ENCODE peak calls at places on chromosome 9, in ten cellular contexts. D is cardiac muscle cell, C is OCI-LY7, I is psoas muscle, S is uterus, L is suprapubic skin, B is prostate gland, W is neural progenitor cell, G is heart right ventricle, Q is pancreas. X is an unnamed sample.
A peak's percentile ranks its signal among the peaks of the same experiment; 100 is the strongest.

GRCh38 chr9:133939845-133940244 is 52.3 kb downstream of the VAV2 start:
- DNase-seq in D (no peak), C (no peak), I (no peak), S (no peak), L (no peak), B (no peak), W (no peak), G (no peak), Q (no peak), X (no peak)

GRCh38 chr9:14283276-14283675 is 30.7 kb downstream of the NFIB start:
- DNase-seq in D (no peak), C (no peak), I (no peak), S (no peak), L (no peak), B (no peak), W (no peak), G (no peak), Q (no peak), X (no peak)

GRCh38 chr9:76359365-76359764 is 34.9 kb downstream of the RFK start:
- DNase-seq in D (no peak), C (no peak), I (no peak), S (no peak), L (no peak), B (no peak), W (no peak), G (no peak), Q (no peak), X (no peak)

GRCh38 chr9:37515620-37516258 is 30.0 kb downstream of the POLR1E start:
- DNase-seq in D (no peak), C (no peak), I (no peak), S (no peak), L (no peak), B (peak; percentile 36), W (no peak), G (no peak), Q (no peak), X (no peak)

GRCh38 chr9:38255599-38255998 is 136.9 kb upstream of the ALDH1B1 start:
- DNase-seq in D (no peak), C (no peak), I (no peak), S (no peak), L (no peak), B (no peak), W (no peak), G (no peak), Q (no peak), X (no peak)

GRCh38 chr9:107711528-107711927 is 222.0 kb upstream of the KLF4 start:
- DNase-seq in D (peak; percentile 91), C (no peak), I (peak; percentile 30), S (peak; percentile 26), L (peak; percentile 74), B (no peak), W (no peak), G (no peak), Q (no peak), X (no peak)

GRCh38 chr9:112041536-112042243 is 133.4 kb downstream of the SUSD1 start:
- DNase-seq in D (peak; percentile 99), C (no peak), I (peak; percentile 69), S (peak; percentile 24), L (no peak), B (no peak), W (peak; percentile 55), G (no peak), Q (no peak), X (no peak)

GRCh38 chr9:129498451-129499376 is 122.2 kb downstream of the C9orf50 start:
- DNase-seq in D (no peak), C (no peak), I (no peak), S (no peak), L (peak; percentile 66), B (no peak), W (no peak), G (no peak), Q (peak; percentile 61), X (no peak)

GRCh38 chr9:28547469-28547981 is 974.2 kb upstream of the C9orf72 start:
- DNase-seq in D (no peak), C (no peak), I (no peak), S (no peak), L (no peak), B (no peak), W (no peak), G (no peak), Q (no peak), X (no peak)

GRCh38 chr9:125820100-125820804 is 73.1 kb downstream of the PBX3 start:
- DNase-seq in D (no peak), C (peak; percentile 30), I (no peak), S (no peak), L (no peak), B (no peak), W (no peak), G (no peak), Q (no peak), X (no peak)

GRCh38 chr9:109604788-109605187 is 106.7 kb upstream of the PTPN3 start:
- DNase-seq in D (peak; percentile 80), C (no peak), I (no peak), S (no peak), L (no peak), B (no peak), W (no peak), G (no peak), Q (no peak), X (no peak)

GRCh38 chr9:18071651-18072060 is 402.3 kb upstream of the ADAMTSL1 start:
- DNase-seq in D (peak; percentile 17), C (no peak), I (no peak), S (peak; percentile 31), L (no peak), B (no peak), W (no peak), G (no peak), Q (no peak), X (no peak)

GRCh38 chr9:121556580-121556979 is 56.9 kb upstream of the GGTA1 start:
- DNase-seq in D (peak; percentile 97), C (no peak), I (peak; percentile 41), S (no peak), L (no peak), B (peak; percentile 68), W (no peak), G (peak; percentile 53), Q (no peak), X (no peak)

GRCh38 chr9:127132921-127133647 is 10.6 kb upstream of the ANGPTL2 start:
- DNase-seq in D (no peak), C (no peak), I (no peak), S (no peak), L (no peak), B (peak; percentile 70), W (peak; percentile 65), G (no peak), Q (no peak), X (no peak)
- H3K4me3 ChIP-seq in D (no peak overlapping the region), C (no peak overlapping the region), I (peak overlapping the region; percentile 52), S (no peak overlapping the region), L (no peak overlapping the region), B (no peak overlapping the region), W (no peak overlapping the region), G (no peak overlapping the region), Q (no peak overlapping the region), X (no peak overlapping the region)

DNA sequence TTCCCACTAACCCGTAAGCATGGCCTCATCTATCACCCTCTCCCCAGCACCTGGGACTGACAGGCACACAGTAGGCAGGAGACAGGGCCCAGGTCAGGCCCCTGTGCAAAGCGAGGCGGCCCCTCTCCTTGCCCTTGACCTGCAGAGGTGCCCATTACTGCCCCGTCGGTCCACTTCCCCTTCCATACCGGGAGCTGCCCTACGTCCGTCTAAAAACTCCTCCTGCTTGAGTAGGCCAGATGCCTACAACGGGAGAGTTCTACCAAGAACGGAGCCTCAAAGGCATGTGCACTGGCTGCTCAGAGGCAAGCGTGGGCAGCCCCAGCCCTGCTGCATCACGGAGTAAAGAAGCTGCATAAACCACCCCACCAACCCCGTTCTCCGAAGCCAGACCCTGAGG is 4.6 kb upstream of the DPH7 start:
- DNase-seq in D (no peak), C (no peak), I (no peak), S (no peak), L (no peak), B (no peak), W (no peak), G (no peak), Q (no peak), X (no peak)
- H3K36me3 ChIP-seq in D (peaks cover 24% of the 10 kb centered on the region), C (peaks cover 82% of the 10 kb centered on the region), I (peaks cover 3% of the 10 kb centered on the region), S (no peaks in the 10 kb centered on the region), L (peaks cover 67% of the 10 kb centered on the region), B (peaks cover 5% of the 10 kb centered on the region), W (no peaks in the 10 kb centered on the region), G (no peaks in the 10 kb centered on the region), Q (peaks cover 16% of the 10 kb centered on the region), X (peaks cover 71% of the 10 kb centered on the region)

GRCh38 chr9:91948061-91948422 is 2.0 kb downstream of the ROR2 start:
- DNase-seq in D (peak; percentile 79), C (no peak), I (no peak), S (no peak), L (no peak), B (peak; percentile 35), W (peak; percentile 71), G (no peak), Q (no peak), X (peak; percentile 50)

GRCh38 chr9:91949293-91949945 is 609 bp downstream of the ROR2 start:
- DNase-seq in D (peak; percentile 39), C (no peak), I (no peak), S (peak; percentile 38), L (no peak), B (peak; percentile 21), W (peak; percentile 69), G (no peak), Q (peak; percentile 62), X (peak; percentile 23)

GRCh38 chr9:91948423-91949292 is 1.4 kb downstream of the ROR2 start:
- DNase-seq in D (peak; percentile 80), C (no peak), I (peak; percentile 31), S (peak; percentile 74), L (peak; percentile 79), B (peak; percentile 81), W (peak; percentile 87), G (no peak), Q (peak; percentile 77), X (peak; percentile 75)

GRCh38 chr9:91951944-91952520 is 2.0 kb upstream of the ROR2 start:
- DNase-seq in D (peak; percentile 76), C (no peak), I (no peak), S (no peak), L (no peak), B (no peak), W (no peak), G (no peak), Q (no peak), X (no peak)

DNA sequence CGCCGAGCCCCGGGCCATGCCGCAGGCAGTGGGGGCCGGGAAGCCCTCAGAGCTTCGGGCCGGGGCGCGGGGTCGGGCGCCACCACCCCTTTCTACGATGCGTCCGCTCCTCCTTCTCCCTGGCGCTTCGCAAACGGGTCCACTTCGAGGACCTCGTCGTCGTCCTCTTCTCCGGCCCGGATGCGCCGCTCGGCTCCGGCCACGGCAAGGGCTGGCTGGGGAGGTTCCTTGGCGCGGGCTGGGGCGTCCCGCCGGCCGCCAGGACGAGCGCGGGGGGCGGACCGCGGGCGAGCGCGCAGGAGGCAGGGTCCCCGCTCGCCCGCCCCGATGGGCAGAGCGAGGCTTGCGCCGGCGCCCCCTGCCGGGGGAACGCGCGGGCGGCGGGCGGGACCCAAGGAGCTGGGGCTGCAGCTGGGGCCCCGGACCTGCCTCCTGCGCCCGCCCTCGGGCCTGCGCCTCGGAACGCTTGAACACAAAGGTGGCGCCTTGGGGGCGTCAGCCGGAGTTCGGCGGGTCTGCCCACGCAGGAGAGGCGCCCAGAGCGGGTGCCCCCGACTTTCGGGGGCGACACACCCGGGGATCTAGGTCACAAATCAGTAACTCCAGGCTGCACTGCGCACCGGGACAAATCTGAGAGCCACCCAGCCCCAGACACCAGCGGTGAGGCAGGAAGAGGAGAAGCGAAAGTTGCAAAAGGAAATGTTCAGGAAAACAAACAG is at the start of gene ROR2:
- DNase-seq in D (peak; percentile 88), C (no peak), I (peak; percentile 67), S (peak; percentile 83), L (peak; percentile 73), B (peak; percentile 87), W (peak; percentile 94), G (peak; percentile 19), Q (peak; percentile 88), X (peak; percentile 83)
- TF ChIP-seq CTCF in D (peak; percentile 46), C (peak; percentile 22), I (peak; percentile 32), S (peak; percentile 91), L (peak; percentile 67), B (peak; percentile 79), W (peak; percentile 66), G (peak; percentile 48), Q (peak; percentile 22), X (peak; percentile 71)

GRCh38 chr9:79569814-79570448 is 1.8 kb upstream of the TLE4 start:
- DNase-seq in D (no peak), C (peak; percentile 27), I (no peak), S (no peak), L (no peak), B (no peak), W (no peak), G (no peak), Q (no peak), X (no peak)
- H3K4me3 ChIP-seq in D (peak overlapping the region; percentile 87), C (peak overlapping the region; percentile 83), I (peak overlapping the region; percentile 75), S (peak overlapping the region; percentile 73), L (peak overlapping the region; percentile 99), B (peak overlapping the region; percentile 51), W (peak overlapping the region; percentile 62), G (peak overlapping the region; percentile 61), Q (peak overlapping the region; percentile 51), X (peak overlapping the region; percentile 53)

X was measured in WERI-Rb-1.